ENCODE peak calls at places on chromosome 10, in six cellular contexts. J is AG08396; Z is dorsolateral prefrontal cortex; H is GDM1; M is activated CD8-positive, alpha-beta memory T cell treated with anti-CD3 and anti-CD28 coated beads, Interleukin-2, amount 50 U/mL, for 48 hours; L is activated CD8-positive, alpha-beta T cell treated with anti-CD3 and anti-CD28 coated beads, Interleukin-2, amount 10 ng/mL, durations not matched to agents 7 days and 5 days. N is an unnamed sample.

GRCh38 chr10:74381291-74381885 is 230.4 kb downstream of the ADK start:
- DNase-seq in J (no peak), Z (no peak), H (no peak), M (no peak), L (no peak), N (no peak)

GRCh38 chr10:73039635-73040034 is 57.0 kb downstream of the P4HA1 start:
- DNase-seq in J (peak), Z (no peak), H (no peak), M (no peak), L (no peak), N (peak)

GRCh38 chr10:23826399-23826798 is 382.5 kb upstream of the KIAA1217 start:
- DNase-seq in J (peak), Z (no peak), H (peak), M (no peak), L (no peak), N (no peak)

GRCh38 chr10:95814011-95814727 is 58.2 kb downstream of the ENTPD1 start:
- DNase-seq in J (peak), Z (no peak), H (no peak), M (no peak), L (no peak), N (peak)

GRCh38 chr10:130196511-130197487 is 60.6 kb downstream of the GLRX3 start:
- DNase-seq in J (no peak), Z (no peak), H (no peak), M (no peak), L (no peak), N (peak)

GRCh38 chr10:5265139-5265538 is 68.5 kb downstream of the AKR1C4 start:
- DNase-seq in J (no peak), Z (no peak), H (no peak), M (no peak), L (no peak), N (no peak)

GRCh38 chr10:122441961-122442360 is 12.5 kb upstream of the ARMS2 start:
- DNase-seq in J (peak), Z (no peak), H (no peak), M (no peak), L (no peak), N (no peak)

GRCh38 chr10:62903828-62904227 is 87.7 kb upstream of the EGR2 start:
- DNase-seq in J (no peak), Z (no peak), H (no peak), M (no peak), L (no peak), N (no peak)

GRCh38 chr10:110508806-110509544 is 11.3 kb downstream of the DUSP5 start:
- DNase-seq in J (no peak), Z (no peak), H (no peak), M (no peak), L (no peak), N (no peak)

GRCh38 chr10:31757374-31757773 is 171.3 kb downstream of the ARHGAP12 start:
- DNase-seq in J (no peak), Z (no peak), H (no peak), M (no peak), L (no peak), N (peak)

GRCh38 chr10:80471715-80472233 is 17.7 kb downstream of the TSPAN14 start:
- DNase-seq in J (no peak), Z (no peak), H (no peak), M (peak), L (no peak), N (no peak)

GRCh38 chr10:83952273-83952672 is 187.0 kb upstream of the GHITM start:
- DNase-seq in J (no peak), Z (no peak), H (no peak), M (no peak), L (no peak), N (no peak)

N was measured in osteoblast.